ENCODE peak calls at places on chromosomes 11 and 22, in seven cellular contexts. H, N, U, P, S, I and L are unnamed samples. For H4K20me1, the result is how much of the 10 kb centered on the place peaks cover.

GRCh38 chr11:35549787-35550186 is 24.4 kb upstream of the PAMR1 start:
- DNase-seq in H (no peak), N (peak), U (peak), P (peak), S (peak), I (peak), L (no peak)

GRCh38 chr22:31637375-31637937 is 24.6 kb downstream of the PISD start:
- DNase-seq in H (no peak), N (no peak), U (peak), P (no peak), S (peak), I (no peak), L (no peak)

GRCh38 chr11:126229782-126230540 is 18.4 kb downstream of the FAM118B start:
- DNase-seq in H (no peak), N (peak), U (no peak), P (peak), S (no peak), I (no peak), L (peak)

GRCh38 chr11:121235057-121235456 is 57.5 kb upstream of the SC5D start:
- DNase-seq in H (no peak), N (no peak), U (no peak), P (no peak), S (no peak), I (no peak), L (no peak)

GRCh38 chr22:43479311-43479710 is 67.5 kb downstream of the MPPED1 start:
- DNase-seq in H (no peak), N (no peak), U (peak), P (no peak), S (no peak), I (no peak), L (no peak)

GRCh38 chr11:82896183-82896582 is 4.0 kb downstream of the PRCP start:
- DNase-seq in H (no peak), N (no peak), U (no peak), P (no peak), S (no peak), I (no peak), L (no peak)

GRCh38 chr11:111324277-111324720 is 26.0 kb downstream of the POU2AF3 start:
- DNase-seq in H (no peak), N (peak), U (no peak), P (peak), S (no peak), I (no peak), L (no peak)

GRCh38 chr11:69652999-69653398 is 12.0 kb downstream of the CCND1 start:
- DNase-seq in H (no peak), N (no peak), U (peak), P (no peak), S (no peak), I (no peak), L (no peak)

GRCh38 chr11:92432515-92432914 is 207.9 kb downstream of the FAT3 start:
- DNase-seq in H (no peak), N (no peak), U (no peak), P (no peak), S (no peak), I (no peak), L (no peak)

GRCh38 chr11:63560506-63561179 is 2.5 kb downstream of the PLAAT2 start:
- DNase-seq in H (no peak), N (no peak), U (peak), P (no peak), S (no peak), I (no peak), L (no peak)

GRCh38 chr22:39215430-39216142 is 29.2 kb downstream of the PDGFB start:
- DNase-seq in H (peak), N (no peak), U (peak), P (no peak), S (peak), I (peak), L (no peak)

GRCh38 chr11:19426022-19426718 is 185.4 kb upstream of the E2F8 start:
- DNase-seq in H (no peak), N (no peak), U (peak), P (no peak), S (no peak), I (no peak), L (no peak)

GRCh38 chr11:128472128-128473110 is 114.9 kb downstream of the ETS1 start:
- DNase-seq in H (no peak), N (peak), U (peak), P (peak), S (no peak), I (no peak), L (peak)

GRCh38 chr11:33039274-33040126 is at the start of gene TCP11L1:
- DNase-seq in H (peak), N (peak), U (peak), P (peak), S (peak), I (peak), L (peak)

GRCh38 chr11:75760710-75761493 is 7.7 kb upstream of the DGAT2 start:
- DNase-seq in H (no peak), N (peak), U (peak), P (peak), S (no peak), I (no peak), L (peak)

GRCh38 chr11:129643031-129643721 is 172.5 kb upstream of the TMEM45B start:
- DNase-seq in H (no peak), N (peak), U (peak), P (peak), S (no peak), I (no peak), L (no peak)

GRCh38 chr11:100941033-100941432 is 188.6 kb downstream of the PGR start:
- DNase-seq in H (no peak), N (no peak), U (no peak), P (no peak), S (no peak), I (peak), L (no peak)

GRCh38 chr11:128694618-128695481 is 978 bp downstream of the FLI1 start:
- DNase-seq in H (no peak), N (peak), U (peak), P (no peak), S (peak), I (peak), L (no peak)

GRCh38 chr22:26577081-26577480 is 12.9 kb downstream of the TPST2 start:
- DNase-seq in H (no peak), N (no peak), U (no peak), P (no peak), S (no peak), I (no peak), L (no peak)

GRCh38 chr11:57325735-57326048 is 940 bp upstream of the TNKS1BP1 start:
- DNase-seq in H (no peak), N (no peak), U (no peak), P (no peak), S (no peak), I (no peak), L (peak)

GRCh38 chr22:46547883-46548244 is 10.4 kb upstream of the CELSR1 start:
- DNase-seq in H (no peak), N (peak), U (peak), P (peak), S (no peak), I (no peak), L (peak)

GRCh38 chr22:43985532-43985931 is 30.3 kb downstream of the SAMM50 start:
- DNase-seq in H (no peak), N (no peak), U (no peak), P (no peak), S (no peak), I (no peak), L (no peak)

GRCh38 chr11:122977455-122978302 is 4.0 kb downstream of the BSX start:
- DNase-seq in H (no peak), N (no peak), U (no peak), P (no peak), S (peak), I (peak), L (no peak)

GRCh38 chr11:61545341-61545740 is 35.5 kb downstream of the SYT7 start:
- DNase-seq in H (peak), N (no peak), U (peak), P (no peak), S (peak), I (no peak), L (no peak)
- TF ChIP-seq CTCF in H (peak), N (peak), U (peak), P (peak), S (peak), I (peak), L (peak)

GRCh38 chr22:36368359-36368983 is 19.3 kb downstream of the MYH9 start:
- DNase-seq in H (no peak), N (peak), U (peak), P (peak), S (peak), I (peak), L (peak)
- H4K20me1 ChIP-seq in H (under half), N (under half), U (half or more), P (half or more), S (under half), I (half or more), L (under half)

GRCh38 chr11:132802932-132803331 is 729.4 kb downstream of the OPCML start:
- DNase-seq in H (no peak), N (no peak), U (no peak), P (no peak), S (no peak), I (no peak), L (no peak)
- H3K4me2 ChIP-seq in H (no peak), N (no peak), U (no peak), P (no peak), S (no peak), I (no peak), L (no peak)

GRCh38 chr11:11876458-11876857 is 34.7 kb downstream of the USP47 start:
- DNase-seq in H (peak), N (no peak), U (no peak), P (no peak), S (peak), I (peak), L (no peak)
- TF ChIP-seq CTCF in H (peak), N (no peak), U (no peak), P (no peak), S (peak), I (peak), L (peak)

GRCh38 chr11:932435-932834 is 6.8 kb downstream of the AP2A2 start:
- DNase-seq in H (no peak), N (no peak), U (no peak), P (no peak), S (no peak), I (no peak), L (peak)

GRCh38 chr11:931385-931784 is 5.7 kb downstream of the AP2A2 start:
- DNase-seq in H (no peak), N (no peak), U (no peak), P (no peak), S (no peak), I (no peak), L (peak)

GRCh38 chr11:926341-926916 is 759 bp downstream of the AP2A2 start:
- DNase-seq in H (peak), N (peak), U (peak), P (peak), S (no peak), I (peak), L (peak)

GRCh38 chr11:927871-928270 is 2.2 kb downstream of the AP2A2 start:
- DNase-seq in H (no peak), N (no peak), U (peak), P (no peak), S (no peak), I (no peak), L (no peak)

GRCh38 chr11:929405-929804 is 3.7 kb downstream of the AP2A2 start:
- DNase-seq in H (no peak), N (no peak), U (no peak), P (no peak), S (no peak), I (no peak), L (no peak)
- H4K20me1 ChIP-seq in H (under half), N (under half), U (half or more), P (half or more), S (under half), I (half or more), L (under half)